ENCODE peak calls at places on chromosomes 16 and 17, in four cellular contexts. G is heart right ventricle, Z is kidney, F is hepatocyte. J is an unnamed sample.

GRCh38 chr17:3805581-3805980 is 4.6 kb upstream of the ITGAE start:
- DNase-seq in G (no peak), F (no peak), Z (no peak), J (no peak)

GRCh38 chr16:65754799-65755691 is 611.4 kb upstream of the CDH5 start:
- DNase-seq in Z (peak; percentile 70), F (peak; percentile 20), G (no peak), J (peak; percentile 55)

GRCh38 chr17:7767425-7768021 is 50.0 kb downstream of the DNAH2 start:
- DNase-seq in Z (peak; percentile 49), G (no peak), F (no peak), J (no peak)

GRCh38 chr17:69084911-69085310 is 24.2 kb upstream of the ABCA9 start:
- DNase-seq in Z (peak; percentile 34), G (no peak), F (peak; percentile 61), J (no peak)

GRCh38 chr17:21523482-21524210 is 147.5 kb downstream of the KCNJ12 start:
- DNase-seq in Z (no peak), F (no peak), G (no peak), J (no peak)

GRCh38 chr17:50218771-50219315 is 17.4 kb upstream of the COL1A1 start:
- DNase-seq in G (no peak), F (peak; percentile 8), Z (no peak), J (no peak)

GRCh38 chr17:29154516-29155234 is 25.5 kb downstream of the MYO18A start:
- DNase-seq in F (no peak), Z (peak; percentile 55), G (no peak), J (peak; percentile 72)

GRCh38 chr16:71781741-71782140 is 26.9 kb downstream of the AP1G1 start:
- DNase-seq in F (no peak), Z (no peak), G (no peak), J (no peak)

GRCh38 chr16:11497329-11497805 is 89.4 kb downstream of the LITAF start:
- DNase-seq in Z (peak; percentile 96), F (peak; percentile 80), G (peak; percentile 87), J (peak; percentile 90)

GRCh38 chr16:87828071-87828971 is 41.0 kb downstream of the SLC7A5 start:
- DNase-seq in F (no peak), G (no peak), Z (no peak), J (no peak)

GRCh38 chr17:77636835-77637806 is 321.4 kb upstream of the TNRC6C start:
- DNase-seq in G (no peak), F (no peak), Z (no peak), J (no peak)

GRCh38 chr16:67110136-67110847 is 551 bp downstream of the PHAF1 start:
- DNase-seq in F (peak; percentile 35), Z (no peak), G (no peak), J (no peak)

GRCh38 chr17:44220211-44221071 is 966 bp upstream of the UBTF start:
- DNase-seq in F (peak; percentile 78), G (peak; percentile 64), Z (peak; percentile 88), J (peak; percentile 85)

GRCh38 chr16:679808-680624 is at the start of gene STUB1:
- DNase-seq in G (peak; percentile 90), Z (peak; percentile 97), F (peak; percentile 95), J (peak; percentile 89)
- H3K27ac ChIP-seq in G (peak within 1 kb of the TSS; percentile 92), Z (peak within 1 kb of the TSS; percentile 94), F (peak within 1 kb of the TSS; percentile 97), J (peak within 1 kb of the TSS; percentile 96)

DNA sequence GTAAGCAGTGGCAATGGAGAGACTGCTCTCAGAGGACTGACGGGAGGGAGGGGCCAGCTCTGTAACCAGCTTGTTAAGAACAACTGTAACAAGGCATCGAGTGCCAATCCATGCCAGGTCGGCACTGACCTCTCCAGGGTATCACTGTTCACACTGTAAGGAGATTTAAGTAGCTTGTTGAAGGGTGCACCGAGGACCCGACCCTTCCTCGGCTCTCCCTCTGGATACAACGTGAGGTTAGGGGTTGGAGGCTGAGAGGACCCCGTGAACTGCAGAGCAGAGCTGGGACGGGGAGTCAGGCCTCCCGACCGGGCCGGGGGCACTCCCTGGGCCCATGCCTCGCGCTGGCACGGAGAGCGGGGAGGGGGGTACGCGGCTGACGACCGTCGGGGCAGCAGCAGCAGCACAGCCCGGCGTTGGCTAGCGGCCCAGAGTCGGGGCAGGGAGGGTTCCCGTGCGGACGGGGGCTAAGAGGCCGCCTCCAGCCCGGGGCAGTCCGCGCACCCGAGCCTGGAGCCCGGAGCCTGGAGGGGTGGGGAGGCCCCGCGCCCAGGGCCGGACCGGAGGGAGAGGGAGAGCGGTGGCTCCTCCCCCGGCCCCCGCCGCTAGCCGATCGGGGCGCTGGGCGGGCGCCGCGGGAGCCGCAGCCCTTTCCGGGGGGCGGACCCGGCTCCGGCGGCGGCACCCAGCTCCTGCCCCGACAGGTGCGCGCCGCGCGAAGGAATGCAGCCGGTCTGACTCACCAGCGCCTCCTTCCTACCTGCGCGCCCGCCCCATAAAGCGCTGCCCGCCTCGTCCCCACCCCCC is at the start of gene ITGB4:
- DNase-seq in Z (peak; percentile 94), F (peak; percentile 93), G (peak; percentile 49), J (peak; percentile 54)
- H3K27ac ChIP-seq in Z (peak within 1 kb of the TSS; percentile 57), F (peak within 1 kb of the TSS; percentile 89), G (peak within 1 kb of the TSS; percentile 47), J (peak within 1 kb of the TSS; percentile 0)

GRCh38 chr17:61474235-61474927 is 22.2 kb downstream of the TBX4 start:
- DNase-seq in G (no peak), F (no peak), Z (no peak), J (no peak)

GRCh38 chr17:61477204-61477834 is 25.1 kb downstream of the TBX4 start:
- DNase-seq in F (peak; percentile 33), Z (peak; percentile 71), G (no peak), J (peak; percentile 52)

GRCh38 chr17:61474934-61475333 is 22.7 kb downstream of the TBX4 start:
- DNase-seq in F (no peak), G (no peak), Z (no peak), J (no peak)

GRCh38 chr17:61476476-61477203 is 24.4 kb downstream of the TBX4 start:
- DNase-seq in Z (peak; percentile 60), G (no peak), F (no peak), J (no peak)

GRCh38 chr17:61475726-61476125 is 23.5 kb downstream of the TBX4 start:
- DNase-seq in Z (no peak), F (no peak), G (no peak), J (no peak)
- H3K27ac ChIP-seq in Z (no peak overlapping the region), F (no peak overlapping the region), G (no peak overlapping the region), J (no peak overlapping the region)

GRCh38 chr17:6599364-6599763 is 41.1 kb downstream of the KIAA0753 start:
- DNase-seq in Z (no peak), F (no peak), G (no peak), J (no peak)
- H3K27ac ChIP-seq in Z (no peak overlapping the region), F (no peak overlapping the region), G (no peak overlapping the region), J (no peak overlapping the region)